ENCODE peak calls at places on chromosomes 1 and 21, in seven cellular contexts. H is HEK293T; K is stimulated activated CD4-positive, alpha-beta T cell treated with anti-CD3 and anti-CD28 coated beads, TNF-alpha, amount 100 ng/mL, for 48 hours; D is stimulated activated CD8-positive, alpha-beta memory T cell treated with anti-CD3 and anti-CD28 coated beads, Interleukin-4, amount 100 ng/mL, for 4 hours; B is SW480; V is activated CD8-positive, alpha-beta memory T cell treated with anti-CD3 and anti-CD28 coated beads, Interleukin-2, amount 50 U/mL, for 48 hours; Z is activated T-helper 9 cell treated with anti-CD3 and anti-CD28 coated beads, Interleukin-2, amount 50 U/mL, for 16 hours. M is an unnamed sample.

GRCh38 chr21:29538115-29538514 is 239.4 kb downstream of the BACH1 start:
- DNase-seq in H (no peak), V (no peak), D (no peak), B (no peak), Z (no peak), K (no peak), M (peak; percentile 29)

GRCh38 chr1:64309468-64309867 is 106.0 kb downstream of the UBE2U start:
- DNase-seq in K (no peak), B (no peak), Z (no peak), H (no peak), V (no peak), D (no peak), M (no peak)

GRCh38 chr1:38456564-38456876 is 403.1 kb downstream of the RRAGC start:
- DNase-seq in D (no peak), H (no peak), K (no peak), B (no peak), Z (no peak), V (no peak), M (no peak)

GRCh38 chr1:170134126-170134525 is 11.6 kb upstream of the NTMT2 start:
- DNase-seq in V (no peak), D (no peak), Z (no peak), K (no peak), H (no peak), B (no peak), M (no peak)

GRCh38 chr1:14844359-14844758 is 245.9 kb downstream of the KAZN start:
- DNase-seq in B (no peak), H (no peak), V (no peak), K (no peak), Z (no peak), D (no peak), M (no peak)

GRCh38 chr1:33219886-33220661 is 36.2 kb upstream of the ZNF362 start:
- DNase-seq in K (no peak), D (no peak), Z (no peak), H (peak; percentile 27), V (no peak), B (peak; percentile 31), M (no peak)

GRCh38 chr1:17270891-17271765 is 22.2 kb downstream of the PADI3 start:
- DNase-seq in V (no peak), D (no peak), K (no peak), Z (no peak), B (no peak), H (no peak), M (no peak)

GRCh38 chr1:72186733-72187307 is 95.5 kb downstream of the NEGR1 start:
- DNase-seq in V (no peak), K (no peak), H (peak; percentile 9), B (peak; percentile 3), Z (no peak), D (no peak), M (peak; percentile 9)

GRCh38 chr1:227192163-227192562 is 126.1 kb downstream of the CDC42BPA start:
- DNase-seq in H (no peak), V (no peak), Z (no peak), B (peak; percentile 3), D (no peak), K (peak; percentile 14), M (peak; percentile 65)

GRCh38 chr1:117060441-117061317 is 553 bp downstream of the TTF2 start:
- DNase-seq in H (peak; percentile 62), K (no peak), D (no peak), Z (no peak), V (no peak), B (peak; percentile 36), M (peak; percentile 12)

GRCh38 chr1:39269349-39269748 is 64.9 kb downstream of the MACF1 start:
- DNase-seq in H (no peak), Z (no peak), D (no peak), V (no peak), K (no peak), B (no peak), M (no peak)

GRCh38 chr1:108644984-108645383 is 15.9 kb downstream of the HENMT1 start:
- DNase-seq in K (no peak), V (peak; percentile 69), H (no peak), B (no peak), D (peak; percentile 10), Z (no peak), M (no peak)

GRCh38 chr1:99146129-99146848 is 118.0 kb upstream of the PLPPR4 start:
- DNase-seq in Z (no peak), K (no peak), D (no peak), B (peak; percentile 32), V (no peak), H (peak; percentile 49), M (no peak)

GRCh38 chr1:3433596-3434320 is 20.7 kb upstream of the ARHGEF16 start:
- DNase-seq in K (no peak), H (no peak), Z (no peak), B (no peak), D (no peak), V (no peak), M (no peak)

GRCh38 chr1:207823880-207824566 is 72.2 kb downstream of the CD46 start:
- DNase-seq in V (peak; percentile 79), H (peak; percentile 41), K (peak; percentile 77), B (no peak), Z (peak; percentile 62), D (peak; percentile 51), M (peak; percentile 75)

GRCh38 chr1:94323311-94324167 is 86.2 kb upstream of the ARHGAP29 start:
- DNase-seq in K (no peak), D (no peak), Z (no peak), V (no peak), B (no peak), H (no peak), M (no peak)

GRCh38 chr1:61993331-61993961 is 201.2 kb upstream of the L1TD1 start:
- DNase-seq in K (no peak), D (no peak), Z (no peak), B (no peak), H (no peak), V (no peak), M (peak; percentile 56)

GRCh38 chr21:34869541-34869940 is 179.6 kb downstream of the RUNX1 start:
- DNase-seq in Z (no peak), H (no peak), K (no peak), V (no peak), B (no peak), D (no peak), M (no peak)

GRCh38 chr1:25642710-25643109 is 26.1 kb downstream of the MAN1C1 start:
- DNase-seq in V (peak; percentile 80), K (peak; percentile 58), B (peak; percentile 6), Z (peak; percentile 47), H (peak; percentile 2), D (peak; percentile 17), M (peak; percentile 18)

GRCh38 chr1:245263701-245264100 is 108.9 kb downstream of the KIF26B start:
- DNase-seq in V (no peak), B (no peak), Z (no peak), D (no peak), K (no peak), H (no peak), M (no peak)

M was measured in smooth muscle cell of the brain vasculature.